ENCODE peak calls at places on chromosomes 11 and 22, in eight cellular contexts. Q is heart right ventricle, M is mesothelial cell of epicardium, O is adrenal gland, X is retinal pigment epithelial cell, U is D721Med, L is AG09309, W is AG10803. K is an unnamed sample.

GRCh38 chr22:27122561-27122960 is 465.2 kb downstream of the MIAT start:
- DNase-seq in Q (no peak), M (no peak), O (no peak), X (no peak), U (no peak), L (no peak), W (no peak), K (no peak)

GRCh38 chr11:34161812-34162506 is 56.5 kb downstream of the NAT10 start:
- DNase-seq in Q (no peak), M (no peak), O (peak), X (no peak), U (no peak), L (no peak), W (no peak), K (no peak)

GRCh38 chr11:130204703-130205095 is 45.1 kb downstream of the ST14 start:
- DNase-seq in Q (no peak), M (no peak), O (no peak), X (no peak), U (no peak), L (no peak), W (no peak), K (no peak)

GRCh38 chr11:77198440-77198849 is 70.4 kb downstream of the MYO7A start:
- DNase-seq in Q (no peak), M (no peak), O (peak), X (no peak), U (no peak), L (no peak), W (no peak), K (peak)

GRCh38 chr22:30088468-30088867 is 8.2 kb downstream of the HORMAD2 start:
- DNase-seq in Q (no peak), M (no peak), O (no peak), X (no peak), U (no peak), L (no peak), W (no peak), K (no peak)

GRCh38 chr11:44416776-44417175 is 106.8 kb upstream of the ALX4 start:
- DNase-seq in Q (no peak), M (no peak), O (no peak), X (no peak), U (no peak), L (no peak), W (no peak), K (no peak)

GRCh38 chr22:28063656-28064055 is 144.6 kb upstream of the PITPNB start:
- DNase-seq in Q (no peak), M (no peak), O (no peak), X (no peak), U (no peak), L (no peak), W (no peak), K (no peak)

GRCh38 chr11:115238802-115239201 is 265.4 kb downstream of the CADM1 start:
- DNase-seq in Q (no peak), M (no peak), O (no peak), X (no peak), U (no peak), L (no peak), W (no peak), K (no peak)

GRCh38 chr11:31000412-31000811 is 369.1 kb downstream of the DCDC1 start:
- DNase-seq in Q (no peak), M (no peak), O (no peak), X (no peak), U (no peak), L (no peak), W (no peak), K (no peak)

GRCh38 chr22:31615481-31615840 is 46.6 kb downstream of the PISD start:
- DNase-seq in Q (no peak), M (no peak), O (no peak), X (no peak), U (no peak), L (no peak), W (no peak), K (no peak)

GRCh38 chr11:122170815-122171475 is 54.9 kb upstream of the BLID start:
- DNase-seq in Q (no peak), M (no peak), O (no peak), X (no peak), U (no peak), L (no peak), W (peak), K (no peak)

GRCh38 chr11:8810331-8811301 is 100.4 kb upstream of the AKIP1 start:
- DNase-seq in Q (peak), M (peak), O (peak), X (peak), U (peak), L (peak), W (peak), K (no peak)

GRCh38 chr11:20839231-20839630 is 169.8 kb downstream of the NELL1 start:
- DNase-seq in Q (no peak), M (no peak), O (no peak), X (no peak), U (no peak), L (no peak), W (no peak), K (no peak)

GRCh38 chr11:44199298-44199697 is 103.8 kb downstream of the EXT2 start:
- DNase-seq in Q (no peak), M (no peak), O (no peak), X (no peak), U (no peak), L (no peak), W (no peak), K (no peak)

GRCh38 chr22:37510046-37510445 is 9.2 kb downstream of the CARD10 start:
- DNase-seq in Q (no peak), M (no peak), O (no peak), X (no peak), U (no peak), L (no peak), W (no peak), K (no peak)

GRCh38 chr11:12269104-12269441 is 108.3 kb upstream of the PARVA start:
- DNase-seq in Q (no peak), M (peak), O (no peak), X (no peak), U (no peak), L (no peak), W (peak), K (no peak)

GRCh38 chr11:79054636-79055035 is 386.2 kb downstream of the TENM4 start:
- DNase-seq in Q (no peak), M (no peak), O (no peak), X (no peak), U (no peak), L (peak), W (no peak), K (no peak)

GRCh38 chr11:27545946-27546345 is 39.4 kb upstream of the LIN7C start:
- DNase-seq in Q (no peak), M (no peak), O (no peak), X (no peak), U (no peak), L (no peak), W (no peak), K (no peak)

GRCh38 chr11:60978546-60979380 is 7.3 kb downstream of the CD6 start:
- DNase-seq in Q (no peak), M (no peak), O (no peak), X (no peak), U (no peak), L (no peak), W (no peak), K (no peak)

GRCh38 chr11:118907749-118908106 is 18.0 kb downstream of the BCL9L start:
- DNase-seq in Q (no peak), M (no peak), O (no peak), X (no peak), U (no peak), L (no peak), W (peak), K (no peak)

GRCh38 chr11:2585566-2586090 is 114.2 kb downstream of the KCNQ1OT1 start:
- DNase-seq in Q (no peak), M (no peak), O (peak), X (no peak), U (no peak), L (no peak), W (no peak), K (no peak)

GRCh38 chr22:29224121-29224858 is 18.6 kb downstream of the EMID1 start:
- DNase-seq in Q (no peak), M (no peak), O (no peak), X (no peak), U (no peak), L (no peak), W (peak), K (no peak)

GRCh38 chr11:6622261-6623171 is 3.3 kb upstream of the TPP1 start:
- DNase-seq in Q (no peak), M (no peak), O (no peak), X (no peak), U (no peak), L (no peak), W (no peak), K (no peak)

GRCh38 chr11:1343391-1344055 is 34.1 kb upstream of the TOLLIP start:
- DNase-seq in Q (no peak), M (peak), O (no peak), X (no peak), U (no peak), L (no peak), W (no peak), K (no peak)

GRCh38 chr11:94557391-94557790 is 9.8 kb upstream of the PIWIL4 start:
- DNase-seq in Q (no peak), M (no peak), O (no peak), X (no peak), U (no peak), L (no peak), W (peak), K (no peak)

GRCh38 chr11:34585870-34586654 is 34.8 kb upstream of the EHF start:
- DNase-seq in Q (no peak), M (no peak), O (no peak), X (no peak), U (no peak), L (peak), W (peak), K (no peak)

GRCh38 chr22:40346178-40347064 is at the start of gene ADSL:
- DNase-seq in Q (peak), M (peak), O (peak), X (peak), U (peak), L (no peak), W (peak), K (peak)
- TF ChIP-seq CTCF in Q (peak), M (no peak), O (no peak), X (peak), U (no peak), L (peak), W (peak), K (no peak)

GRCh38 chr11:128021304-128022006 is 565.9 kb downstream of the ETS1 start:
- DNase-seq in Q (no peak), M (no peak), O (no peak), X (peak), U (no peak), L (no peak), W (peak), K (no peak)

GRCh38 chr11:128022007-128022368 is 565.4 kb downstream of the ETS1 start:
- DNase-seq in Q (no peak), M (no peak), O (no peak), X (no peak), U (no peak), L (no peak), W (peak), K (no peak)

GRCh38 chr11:128022761-128023160 is 564.6 kb downstream of the ETS1 start:
- DNase-seq in Q (no peak), M (no peak), O (no peak), X (no peak), U (no peak), L (no peak), W (no peak), K (no peak)

GRCh38 chr11:128029219-128029722 is 558.1 kb downstream of the ETS1 start:
- DNase-seq in Q (no peak), M (no peak), O (peak), X (peak), U (no peak), L (no peak), W (peak), K (no peak)

GRCh38 chr11:128026596-128026995 is 560.8 kb downstream of the ETS1 start:
- DNase-seq in Q (no peak), M (no peak), O (peak), X (peak), U (no peak), L (peak), W (peak), K (no peak)
- TF ChIP-seq CTCF in Q (no peak), M (no peak), O (no peak), X (no peak), U (no peak), L (no peak), W (no peak), K (no peak)

GRCh38 chr11:113311536-113311935 is 2.8 kb upstream of the TTC12 start:
- DNase-seq in Q (no peak), M (no peak), O (no peak), X (no peak), U (no peak), L (no peak), W (no peak), K (no peak)

GRCh38 chr11:113316251-113316650 is 1.9 kb downstream of the TTC12 start:
- DNase-seq in Q (no peak), M (no peak), O (no peak), X (no peak), U (no peak), L (no peak), W (no peak), K (no peak)

GRCh38 chr11:113313601-113314000 is 782 bp upstream of the TTC12 start:
- DNase-seq in Q (no peak), M (no peak), O (no peak), X (no peak), U (no peak), L (no peak), W (no peak), K (no peak)

GRCh38 chr11:113314389-113315301 is at the start of gene TTC12:
- DNase-seq in Q (peak), M (peak), O (peak), X (peak), U (peak), L (peak), W (peak), K (peak)

DNA sequence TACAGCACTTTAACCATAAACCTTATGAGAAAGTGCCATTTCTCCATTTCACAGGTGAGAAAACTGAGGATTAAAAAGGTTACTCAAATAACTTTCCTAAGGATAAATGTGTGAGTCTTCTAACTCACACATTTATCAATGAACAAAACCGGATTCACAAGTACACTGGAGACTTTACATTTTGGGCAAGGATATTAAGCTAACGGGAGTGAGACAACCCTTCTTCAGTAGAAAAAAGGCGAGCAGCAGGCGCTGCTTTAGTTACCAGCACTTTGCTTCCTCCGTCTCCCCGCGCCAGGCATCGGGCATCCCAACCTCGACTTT is 356 bp upstream of the TTC12 start:
- DNase-seq in Q (no peak), M (no peak), O (no peak), X (no peak), U (no peak), L (no peak), W (no peak), K (no peak)
- TF ChIP-seq CTCF in Q (no peak), M (no peak), O (no peak), X (no peak), U (no peak), L (no peak), W (no peak), K (no peak)

DNA sequence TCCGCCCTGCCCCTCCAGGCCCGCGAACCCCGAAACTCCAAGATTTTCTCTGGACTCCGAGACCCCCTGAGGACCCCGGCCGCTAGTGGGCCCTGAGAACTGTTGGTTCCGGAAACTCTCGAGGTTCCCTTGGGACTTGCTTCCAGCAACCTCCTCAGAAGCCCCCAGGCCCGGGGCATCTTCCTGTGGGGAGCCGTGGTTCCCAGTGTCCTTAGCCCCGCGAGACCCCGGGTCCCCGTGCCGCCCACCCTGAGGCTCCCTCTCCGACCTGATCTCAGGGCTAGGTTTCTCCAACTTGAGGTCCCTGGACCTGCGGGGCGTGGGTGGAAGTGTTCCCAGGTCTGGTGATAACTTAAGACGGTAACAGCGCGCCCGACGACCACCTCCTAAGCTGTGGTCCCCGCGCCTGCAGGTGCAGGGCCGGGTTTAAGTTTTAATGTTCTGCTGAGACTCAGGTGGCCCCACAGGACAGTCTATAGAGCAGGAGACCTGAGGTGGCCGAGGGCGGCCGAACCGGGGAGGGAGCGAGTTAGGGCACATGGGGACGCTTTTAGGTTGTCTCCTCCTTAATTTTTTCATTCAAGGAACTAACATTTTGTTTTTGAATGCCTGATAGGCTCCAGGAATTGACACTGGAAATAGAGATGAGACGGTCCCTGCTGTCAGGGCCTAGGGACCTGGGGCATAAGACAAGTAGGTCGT is 748 bp downstream of the FAM118A start:
- DNase-seq in Q (peak), M (peak), O (no peak), X (no peak), U (no peak), L (no peak), W (no peak), K (no peak)
- TF ChIP-seq CTCF in Q (no peak), M (no peak), O (no peak), X (no peak), U (no peak), L (no peak), W (no peak), K (no peak)

K was measured in omental fat pad.